ENCODE peak calls at places on chromosomes 6 and 20, in eight cellular contexts. M, K, T, D, L, Q, O and N are unnamed samples.

GRCh38 chr6:19333936-19334335 is 503.2 kb upstream of the ID4 start:
- DNase-seq in M (no peak), K (no peak), T (no peak), D (no peak), L (no peak), Q (no peak), O (no peak), N (no peak)

GRCh38 chr20:48205281-48205782 is 420.1 kb upstream of the SULF2 start:
- DNase-seq in M (no peak), K (no peak), T (no peak), D (no peak), L (no peak), Q (no peak), O (no peak), N (no peak)

GRCh38 chr6:6900566-6901204 is 207.1 kb upstream of the RREB1 start:
- DNase-seq in M (no peak), K (no peak), T (no peak), D (no peak), L (no peak), Q (no peak), O (no peak), N (no peak)

GRCh38 chr20:152131-152530 is 5.1 kb upstream of the DEFB127 start:
- DNase-seq in M (no peak), K (no peak), T (no peak), D (no peak), L (no peak), Q (no peak), O (no peak), N (no peak)

GRCh38 chr20:25310921-25311728 is 63.2 kb downstream of the PYGB start:
- DNase-seq in M (no peak), K (no peak), T (peak; percentile 5), D (no peak), L (no peak), Q (no peak), O (no peak), N (peak; percentile 84)

GRCh38 chr6:30213654-30213998 is 420 bp upstream of the TRIM26 start:
- DNase-seq in M (no peak), K (no peak), T (no peak), D (no peak), L (no peak), Q (no peak), O (no peak), N (no peak)

GRCh38 chr20:17967595-17968365 is 814 bp downstream of the SNX5 start:
- DNase-seq in M (no peak), K (no peak), T (no peak), D (no peak), L (no peak), Q (no peak), O (peak; percentile 13), N (peak; percentile 43)

GRCh38 chr6:150418825-150419594 is 50.2 kb downstream of the IYD start:
- DNase-seq in M (peak; percentile 51), K (peak; percentile 85), T (peak; percentile 77), D (peak; percentile 37), L (peak; percentile 18), Q (peak; percentile 71), O (no peak), N (peak; percentile 44)

GRCh38 chr20:25319241-25320034 is 71.2 kb downstream of the ABHD12 start:
- DNase-seq in M (no peak), K (no peak), T (no peak), D (no peak), L (no peak), Q (no peak), O (no peak), N (no peak)

GRCh38 chr6:160141001-160141726 is 19.5 kb downstream of the SLC22A1 start:
- DNase-seq in M (no peak), K (no peak), T (no peak), D (no peak), L (no peak), Q (no peak), O (no peak), N (peak; percentile 42)

GRCh38 chr20:47362361-47363219 is 6.1 kb upstream of the ZMYND8 start:
- DNase-seq in M (no peak), K (no peak), T (no peak), D (no peak), L (no peak), Q (no peak), O (no peak), N (no peak)

GRCh38 chr6:161031721-161032495 is 40.3 kb downstream of the MAP3K4 start:
- DNase-seq in M (no peak), K (no peak), T (no peak), D (no peak), L (no peak), Q (no peak), O (peak; percentile 43), N (no peak)

GRCh38 chr6:70394518-70395300 is 18.6 kb upstream of the FAM135A start:
- DNase-seq in M (no peak), K (no peak), T (no peak), D (no peak), L (no peak), Q (no peak), O (no peak), N (no peak)

GRCh38 chr20:45306431-45306982 is at the start of gene RBPJL:
- DNase-seq in M (peak; percentile 35), K (peak; percentile 81), T (no peak), D (no peak), L (peak; percentile 31), Q (no peak), O (no peak), N (peak; percentile 47)

GRCh38 chr6:137188855-137189254 is 15.4 kb upstream of the IL22RA2 start:
- DNase-seq in M (no peak), K (no peak), T (no peak), D (no peak), L (no peak), Q (no peak), O (no peak), N (no peak)

GRCh38 chr6:35817515-35817914 is 12.4 kb downstream of the LHFPL5 start:
- DNase-seq in M (no peak), K (no peak), T (no peak), D (no peak), L (no peak), Q (no peak), O (no peak), N (no peak)

GRCh38 chr6:68012822-68013221 is 622.3 kb upstream of the ADGRB3 start:
- DNase-seq in M (no peak), K (no peak), T (no peak), D (no peak), L (no peak), Q (no peak), O (no peak), N (no peak)

GRCh38 chr6:152068622-152069261 is 261.3 kb downstream of the ESR1 start:
- DNase-seq in M (no peak), K (no peak), T (no peak), D (no peak), L (no peak), Q (peak; percentile 37), O (no peak), N (no peak)

GRCh38 chr6:113969888-113970807 is 800 bp downstream of the HDAC2 start:
- DNase-seq in M (peak; percentile 54), K (peak; percentile 77), T (peak; percentile 68), D (peak; percentile 33), L (peak; percentile 14), Q (peak; percentile 70), O (peak; percentile 34), N (peak; percentile 37)

GRCh38 chr6:36786055-36786675 is 53.1 kb downstream of the CPNE5 start:
- DNase-seq in M (no peak), K (no peak), T (no peak), D (peak; percentile 33), L (no peak), Q (no peak), O (no peak), N (no peak)

GRCh38 chr6:42210551-42210950 is 7.1 kb downstream of the MRPS10 start:
- DNase-seq in M (no peak), K (no peak), T (no peak), D (peak; percentile 77), L (no peak), Q (no peak), O (no peak), N (no peak)

GRCh38 chr20:50516180-50516934 is 6.2 kb downstream of the PTPN1 start:
- DNase-seq in M (no peak), K (no peak), T (no peak), D (no peak), L (no peak), Q (no peak), O (no peak), N (no peak)

GRCh38 chr6:129402244-129402643 is 307.7 kb downstream of the ARHGAP18 start:
- DNase-seq in M (no peak), K (no peak), T (no peak), D (no peak), L (no peak), Q (no peak), O (no peak), N (peak; percentile 2)

GRCh38 chr6:71383891-71384489 is 95.4 kb downstream of the OGFRL1 start:
- DNase-seq in M (peak; percentile 15), K (no peak), T (no peak), D (peak; percentile 42), L (no peak), Q (no peak), O (no peak), N (peak; percentile 7)